ENCODE peak calls at places on chromosomes 2 and 18, in six cellular contexts. One of them, this sample, is unnamed.

GRCh38 chr2:13923823-13924222 is 708.7 kb upstream of the LRATD1 start:
- DNase-seq in HCEC 1CT: no peak
- DNase-seq in amniotic epithelial cell: no peak
- DNase-seq in endothelial cell: no peak
- DNase-seq in RCC 7860: no peak
- DNase-seq in CD8-positive, alpha-beta memory T cell: no peak
- DNase-seq in this sample: no peak

GRCh38 chr2:149652925-149653324 is 65.3 kb upstream of the MMADHC start:
- DNase-seq in HCEC 1CT: no peak
- DNase-seq in amniotic epithelial cell: no peak
- DNase-seq in endothelial cell: no peak
- DNase-seq in RCC 7860: no peak
- DNase-seq in CD8-positive, alpha-beta memory T cell: no peak
- DNase-seq in this sample: no peak

GRCh38 chr2:88355486-88355885 is 97.0 kb downstream of the FOXI3 start:
- DNase-seq in HCEC 1CT: no peak
- DNase-seq in amniotic epithelial cell: no peak
- DNase-seq in endothelial cell: no peak
- DNase-seq in RCC 7860: no peak
- DNase-seq in CD8-positive, alpha-beta memory T cell: no peak
- DNase-seq in this sample: no peak

GRCh38 chr2:3044587-3045317 is 332.9 kb downstream of the EIPR1 start:
- DNase-seq in HCEC 1CT: no peak
- DNase-seq in amniotic epithelial cell: no peak
- DNase-seq in endothelial cell: no peak
- DNase-seq in RCC 7860: no peak
- DNase-seq in CD8-positive, alpha-beta memory T cell: no peak
- DNase-seq in this sample: no peak

GRCh38 chr18:51778115-51778514 is 561.9 kb upstream of the DCC start:
- DNase-seq in HCEC 1CT: no peak
- DNase-seq in amniotic epithelial cell: no peak
- DNase-seq in endothelial cell: no peak
- DNase-seq in RCC 7860: no peak
- DNase-seq in CD8-positive, alpha-beta memory T cell: no peak
- DNase-seq in this sample: no peak

GRCh38 chr2:157229572-157229971 is 27.9 kb upstream of the GALNT5 start:
- DNase-seq in HCEC 1CT: peak; percentile 90
- DNase-seq in amniotic epithelial cell: peak; percentile 86
- DNase-seq in endothelial cell: no peak
- DNase-seq in RCC 7860: no peak
- DNase-seq in CD8-positive, alpha-beta memory T cell: no peak
- DNase-seq in this sample: peak; percentile 55

GRCh38 chr2:40401896-40402295 is 50.0 kb downstream of the SLC8A1 start:
- DNase-seq in HCEC 1CT: peak; percentile 97
- DNase-seq in amniotic epithelial cell: peak; percentile 85
- DNase-seq in endothelial cell: no peak
- DNase-seq in RCC 7860: peak; percentile 91
- DNase-seq in CD8-positive, alpha-beta memory T cell: no peak
- DNase-seq in this sample: peak; percentile 95

GRCh38 chr18:22031581-22031980 is 137.8 kb upstream of the GATA6 start:
- DNase-seq in HCEC 1CT: no peak
- DNase-seq in amniotic epithelial cell: peak; percentile 51
- DNase-seq in endothelial cell: no peak
- DNase-seq in RCC 7860: no peak
- DNase-seq in CD8-positive, alpha-beta memory T cell: no peak
- DNase-seq in this sample: no peak

GRCh38 chr2:148674063-148675020 is 29.8 kb downstream of the EPC2 start:
- DNase-seq in HCEC 1CT: peak; percentile 37
- DNase-seq in amniotic epithelial cell: peak; percentile 69
- DNase-seq in endothelial cell: peak; percentile 31
- DNase-seq in RCC 7860: no peak
- DNase-seq in CD8-positive, alpha-beta memory T cell: peak; percentile 30
- DNase-seq in this sample: no peak

GRCh38 chr2:196123679-196124373 is 47.6 kb downstream of the STK17B start:
- DNase-seq in HCEC 1CT: peak; percentile 34
- DNase-seq in amniotic epithelial cell: peak; percentile 87
- DNase-seq in endothelial cell: no peak
- DNase-seq in RCC 7860: no peak
- DNase-seq in CD8-positive, alpha-beta memory T cell: no peak
- DNase-seq in this sample: no peak

GRCh38 chr2:145108385-145108784 is 588.5 kb upstream of the ZEB2 start:
- DNase-seq in HCEC 1CT: no peak
- DNase-seq in amniotic epithelial cell: no peak
- DNase-seq in endothelial cell: no peak
- DNase-seq in RCC 7860: peak; percentile 45
- DNase-seq in CD8-positive, alpha-beta memory T cell: no peak
- DNase-seq in this sample: no peak

GRCh38 chr2:68318686-68319396 is 908 bp downstream of the CNRIP1 start:
- DNase-seq in HCEC 1CT: peak; percentile 36
- DNase-seq in amniotic epithelial cell: no peak
- DNase-seq in endothelial cell: peak; percentile 37
- DNase-seq in RCC 7860: no peak
- DNase-seq in CD8-positive, alpha-beta memory T cell: no peak
- DNase-seq in this sample: no peak

GRCh38 chr2:191384829-191385228 is 139.6 kb downstream of the MYO1B start:
- DNase-seq in HCEC 1CT: no peak
- DNase-seq in amniotic epithelial cell: no peak
- DNase-seq in endothelial cell: no peak
- DNase-seq in RCC 7860: no peak
- DNase-seq in CD8-positive, alpha-beta memory T cell: no peak
- DNase-seq in this sample: no peak

GRCh38 chr18:29653816-29654215 is 1388.7 kb downstream of the DSC3 start:
- DNase-seq in HCEC 1CT: no peak
- DNase-seq in amniotic epithelial cell: no peak
- DNase-seq in endothelial cell: no peak
- DNase-seq in RCC 7860: no peak
- DNase-seq in CD8-positive, alpha-beta memory T cell: no peak
- DNase-seq in this sample: no peak

GRCh38 chr2:188788621-188789020 is 185.6 kb upstream of the COL3A1 start:
- DNase-seq in HCEC 1CT: peak; percentile 86
- DNase-seq in amniotic epithelial cell: peak; percentile 93
- DNase-seq in endothelial cell: no peak
- DNase-seq in RCC 7860: peak; percentile 63
- DNase-seq in CD8-positive, alpha-beta memory T cell: no peak
- DNase-seq in this sample: no peak

GRCh38 chr2:165905854-165906253 is 47.7 kb downstream of the TTC21B start:
- DNase-seq in HCEC 1CT: no peak
- DNase-seq in amniotic epithelial cell: peak; percentile 7
- DNase-seq in endothelial cell: no peak
- DNase-seq in RCC 7860: no peak
- DNase-seq in CD8-positive, alpha-beta memory T cell: no peak
- DNase-seq in this sample: no peak

GRCh38 chr2:63665806-63666205 is 77.0 kb downstream of the MDH1 start:
- DNase-seq in HCEC 1CT: peak; percentile 93
- DNase-seq in amniotic epithelial cell: peak; percentile 71
- DNase-seq in endothelial cell: no peak
- DNase-seq in RCC 7860: no peak
- DNase-seq in CD8-positive, alpha-beta memory T cell: no peak
- DNase-seq in this sample: peak; percentile 97

GRCh38 chr2:127361929-127362328 is 25.8 kb downstream of the MAP3K2 start:
- DNase-seq in HCEC 1CT: peak; percentile 29
- DNase-seq in amniotic epithelial cell: no peak
- DNase-seq in endothelial cell: no peak
- DNase-seq in RCC 7860: no peak
- DNase-seq in CD8-positive, alpha-beta memory T cell: no peak
- DNase-seq in this sample: no peak

GRCh38 chr2:176493221-176493825 is 224.1 kb downstream of the MTX2 start:
- DNase-seq in HCEC 1CT: no peak
- DNase-seq in amniotic epithelial cell: no peak
- DNase-seq in endothelial cell: no peak
- DNase-seq in RCC 7860: no peak
- DNase-seq in CD8-positive, alpha-beta memory T cell: no peak
- DNase-seq in this sample: no peak

GRCh38 chr2:24011278-24012104 is 1.6 kb downstream of the MFSD2B start:
- DNase-seq in HCEC 1CT: no peak
- DNase-seq in amniotic epithelial cell: no peak
- DNase-seq in endothelial cell: no peak
- DNase-seq in RCC 7860: no peak
- DNase-seq in CD8-positive, alpha-beta memory T cell: no peak
- DNase-seq in this sample: no peak

GRCh38 chr2:171362396-171362795 is 71.4 kb downstream of the METTL8 start:
- DNase-seq in HCEC 1CT: no peak
- DNase-seq in amniotic epithelial cell: no peak
- DNase-seq in endothelial cell: no peak
- DNase-seq in RCC 7860: no peak
- DNase-seq in CD8-positive, alpha-beta memory T cell: no peak
- DNase-seq in this sample: no peak

GRCh38 chr18:48136544-48137353 is 206.3 kb upstream of the SMAD2 start:
- DNase-seq in HCEC 1CT: no peak
- DNase-seq in amniotic epithelial cell: no peak
- DNase-seq in endothelial cell: peak; percentile 27
- DNase-seq in RCC 7860: no peak
- DNase-seq in CD8-positive, alpha-beta memory T cell: no peak
- DNase-seq in this sample: no peak

GRCh38 chr2:144643537-144644336 is 123.8 kb upstream of the ZEB2 start:
- DNase-seq in HCEC 1CT: no peak
- DNase-seq in amniotic epithelial cell: peak; percentile 41
- DNase-seq in endothelial cell: no peak
- DNase-seq in RCC 7860: peak; percentile 45
- DNase-seq in CD8-positive, alpha-beta memory T cell: no peak
- DNase-seq in this sample: no peak

GRCh38 chr2:75100011-75100680 is 99.2 kb downstream of the TACR1 start:
- DNase-seq in HCEC 1CT: peak; percentile 69
- DNase-seq in amniotic epithelial cell: peak; percentile 92
- DNase-seq in endothelial cell: no peak
- DNase-seq in RCC 7860: peak; percentile 92
- DNase-seq in CD8-positive, alpha-beta memory T cell: no peak
- DNase-seq in this sample: no peak

GRCh38 chr2:39140322-39140847 is 19.5 kb upstream of the SOS1 start:
- DNase-seq in HCEC 1CT: no peak
- DNase-seq in amniotic epithelial cell: peak; percentile 49
- DNase-seq in endothelial cell: no peak
- DNase-seq in RCC 7860: no peak
- DNase-seq in CD8-positive, alpha-beta memory T cell: no peak
- DNase-seq in this sample: no peak

GRCh38 chr18:6396276-6396675 is 18.4 kb downstream of the L3MBTL4 start:
- DNase-seq in HCEC 1CT: no peak
- DNase-seq in amniotic epithelial cell: no peak
- DNase-seq in endothelial cell: no peak
- DNase-seq in RCC 7860: no peak
- DNase-seq in CD8-positive, alpha-beta memory T cell: no peak
- DNase-seq in this sample: no peak

GRCh38 chr2:180524458-180524857 is 455.9 kb upstream of the UBE2E3 start:
- DNase-seq in HCEC 1CT: peak; percentile 2
- DNase-seq in amniotic epithelial cell: no peak
- DNase-seq in endothelial cell: no peak
- DNase-seq in RCC 7860: no peak
- DNase-seq in CD8-positive, alpha-beta memory T cell: no peak
- DNase-seq in this sample: no peak

GRCh38 chr2:181998045-181998444 is 12.4 kb downstream of the PPP1R1C start:
- DNase-seq in HCEC 1CT: no peak
- DNase-seq in amniotic epithelial cell: no peak
- DNase-seq in endothelial cell: no peak
- DNase-seq in RCC 7860: no peak
- DNase-seq in CD8-positive, alpha-beta memory T cell: no peak
- DNase-seq in this sample: no peak

GRCh38 chr2:1301056-1301455 is 112.2 kb upstream of the TPO start:
- DNase-seq in HCEC 1CT: no peak
- DNase-seq in amniotic epithelial cell: no peak
- DNase-seq in endothelial cell: no peak
- DNase-seq in RCC 7860: no peak
- DNase-seq in CD8-positive, alpha-beta memory T cell: no peak
- DNase-seq in this sample: no peak

GRCh38 chr2:11395389-11395788 is 51.0 kb upstream of the ROCK2 start:
- DNase-seq in HCEC 1CT: no peak
- DNase-seq in amniotic epithelial cell: no peak
- DNase-seq in endothelial cell: no peak
- DNase-seq in RCC 7860: no peak
- DNase-seq in CD8-positive, alpha-beta memory T cell: no peak
- DNase-seq in this sample: no peak

GRCh38 chr2:10814571-10815331 is 2.2 kb upstream of the PDIA6 start:
- DNase-seq in HCEC 1CT: no peak
- DNase-seq in amniotic epithelial cell: no peak
- DNase-seq in endothelial cell: no peak
- DNase-seq in RCC 7860: no peak
- DNase-seq in CD8-positive, alpha-beta memory T cell: no peak
- DNase-seq in this sample: no peak

GRCh38 chr2:71995067-71995665 is 152.5 kb downstream of the CYP26B1 start:
- DNase-seq in HCEC 1CT: peak; percentile 37
- DNase-seq in amniotic epithelial cell: no peak
- DNase-seq in endothelial cell: no peak
- DNase-seq in RCC 7860: peak; percentile 51
- DNase-seq in CD8-positive, alpha-beta memory T cell: no peak
- DNase-seq in this sample: peak; percentile 38

GRCh38 chr18:62832282-62832681 is 116.9 kb downstream of the PHLPP1 start:
- DNase-seq in HCEC 1CT: no peak
- DNase-seq in amniotic epithelial cell: no peak
- DNase-seq in endothelial cell: no peak
- DNase-seq in RCC 7860: no peak
- DNase-seq in CD8-positive, alpha-beta memory T cell: no peak
- DNase-seq in this sample: no peak